ENCODE peak calls at places on chromosomes 12 and 14, in seven cellular contexts. K is small intestine; Q is activated CD4-positive, CD25-positive, alpha-beta regulatory T cell treated with anti-CD3 and anti-CD28 coated beads, Interleukin-2, amount 50 U/mL, for 72 hours; L is left colon; O is NCI-H2081; N is endodermal cell; V is testis. M is an unnamed sample.

GRCh38 chr12:27237790-27238771 is 6.0 kb upstream of the STK38L start:
- DNase-seq in L (no peak), O (no peak), Q (no peak), K (no peak), N (no peak), V (no peak), M (no peak)

GRCh38 chr12:12236896-12237295 is 29.9 kb downstream of the LRP6 start:
- DNase-seq in O (no peak), V (no peak), L (no peak), N (peak; percentile 67), Q (no peak), K (no peak), M (no peak)

GRCh38 chr14:99256483-99256874 is 15.5 kb downstream of the BCL11B start:
- DNase-seq in K (no peak), N (no peak), Q (no peak), L (no peak), V (no peak), O (no peak), M (no peak)

GRCh38 chr14:75242546-75243273 is 35.9 kb upstream of the FOS start:
- DNase-seq in Q (no peak), O (peak; percentile 19), L (peak; percentile 59), K (no peak), V (peak; percentile 50), N (no peak), M (peak; percentile 84)

GRCh38 chr12:58247633-58248032 is 306.3 kb downstream of the ATP23 start:
- DNase-seq in L (no peak), K (no peak), N (peak; percentile 62), V (no peak), O (no peak), Q (no peak), M (peak; percentile 82)

GRCh38 chr14:79820866-79821535 is 390.3 kb downstream of the DIO2 start:
- DNase-seq in N (no peak), L (no peak), K (no peak), Q (no peak), V (no peak), O (no peak), M (no peak)

GRCh38 chr12:110940933-110941332 is 20.6 kb upstream of the MYL2 start:
- DNase-seq in L (no peak), Q (no peak), V (no peak), K (no peak), N (peak; percentile 66), O (no peak), M (no peak)

GRCh38 chr14:33271216-33271615 is 332.5 kb downstream of the NPAS3 start:
- DNase-seq in K (no peak), Q (no peak), V (no peak), N (peak; percentile 48), O (no peak), L (no peak), M (no peak)

GRCh38 chr12:67520611-67521010 is 127.9 kb upstream of the DYRK2 start:
- DNase-seq in V (no peak), K (no peak), O (no peak), Q (no peak), N (no peak), L (no peak), M (no peak)

GRCh38 chr12:95200128-95200973 is 16.9 kb downstream of the FGD6 start:
- DNase-seq in V (no peak), K (peak; percentile 34), O (peak; percentile 8), L (no peak), N (no peak), Q (no peak), M (no peak)

GRCh38 chr12:62522984-62523383 is 56.4 kb downstream of the MON2 start:
- DNase-seq in N (no peak), L (no peak), K (peak; percentile 11), O (no peak), V (no peak), Q (no peak), M (no peak)

GRCh38 chr12:28507055-28507454 is 316.8 kb downstream of the CCDC91 start:
- DNase-seq in K (no peak), V (no peak), N (no peak), Q (no peak), O (no peak), L (no peak), M (no peak)

GRCh38 chr12:56785141-56785865 is 22.2 kb downstream of the HSD17B6 start:
- DNase-seq in K (no peak), N (peak; percentile 17), O (no peak), L (no peak), Q (no peak), V (no peak), M (no peak)

GRCh38 chr12:94100254-94100653 is 48.1 kb upstream of the PLXNC1 start:
- DNase-seq in O (no peak), K (peak; percentile 75), V (no peak), N (peak; percentile 85), Q (peak; percentile 41), L (no peak), M (no peak)

GRCh38 chr12:57147641-57147944 is 174 bp upstream of the LRP1-AS start:
- DNase-seq in O (no peak), N (peak; percentile 72), V (no peak), L (no peak), K (no peak), Q (no peak), M (no peak)

GRCh38 chr14:96741151-96741977 is 55.8 kb upstream of the VRK1 start:
- DNase-seq in O (peak; percentile 29), N (peak; percentile 89), K (peak; percentile 31), Q (peak; percentile 86), V (peak; percentile 79), L (peak; percentile 36), M (peak; percentile 67)

GRCh38 chr12:122862110-122862634 is 26.9 kb downstream of the HIP1R start:
- DNase-seq in L (no peak), N (peak; percentile 62), Q (no peak), K (no peak), O (no peak), V (no peak), M (no peak)

GRCh38 chr14:57533214-57533613 is 39.6 kb upstream of the CCDC198 start:
- DNase-seq in N (peak; percentile 77), K (peak; percentile 3), L (no peak), V (peak; percentile 65), Q (no peak), O (peak; percentile 8), M (no peak)

GRCh38 chr12:26878661-26879119 is 45.7 kb upstream of the ITPR2 start:
- DNase-seq in L (peak; percentile 78), K (peak; percentile 68), N (no peak), Q (no peak), O (peak; percentile 88), V (peak; percentile 92), M (peak; percentile 29)

GRCh38 chr12:110073049-110073831 is 24.9 kb upstream of the C12orf76 start:
- DNase-seq in V (peak; percentile 66), N (no peak), K (no peak), O (peak; percentile 89), Q (peak; percentile 40), L (peak; percentile 42), M (no peak)

GRCh38 chr12:97875064-97875463 is 412.5 kb downstream of the RMST start:
- DNase-seq in Q (no peak), V (peak; percentile 36), L (no peak), N (no peak), K (no peak), O (no peak), M (no peak)

GRCh38 chr12:108649126-108649525 is 15.4 kb upstream of the SELPLG start:
- DNase-seq in K (no peak), N (no peak), V (no peak), L (no peak), Q (no peak), O (no peak), M (no peak)

GRCh38 chr14:97379091-97379531 is 581.9 kb downstream of the VRK1 start:
- DNase-seq in N (peak; percentile 73), O (no peak), Q (no peak), L (no peak), V (no peak), K (peak; percentile 13), M (no peak)

GRCh38 chr12:64446295-64446694 is 5.6 kb upstream of the TBK1 start:
- DNase-seq in N (no peak), V (no peak), Q (no peak), O (no peak), K (no peak), L (no peak), M (no peak)

GRCh38 chr12:132554857-132555630 is 55.3 kb downstream of the LRCOL1 start:
- DNase-seq in V (no peak), N (peak; percentile 84), K (no peak), Q (no peak), L (no peak), O (no peak), M (peak; percentile 45)

GRCh38 chr14:37988472-37988871 is 219.2 kb upstream of the SSTR1 start:
- DNase-seq in V (no peak), O (no peak), Q (no peak), K (no peak), N (no peak), L (no peak), M (no peak)

GRCh38 chr14:69138189-69138535 is 14.8 kb downstream of the DCAF5 start:
- DNase-seq in Q (no peak), V (no peak), O (no peak), L (no peak), N (no peak), K (no peak), M (no peak)

GRCh38 chr14:22561661-22562579 is 27.1 kb downstream of the DAD1 start:
- DNase-seq in V (no peak), N (no peak), K (peak; percentile 63), O (no peak), L (no peak), Q (peak; percentile 51), M (no peak)

GRCh38 chr12:103799504-103800251 is 41.4 kb downstream of the NT5DC3 start:
- DNase-seq in L (peak; percentile 55), N (peak; percentile 30), K (peak; percentile 68), Q (no peak), V (no peak), O (peak; percentile 95), M (no peak)

GRCh38 chr12:104272938-104273337 is 30.6 kb upstream of the EID3 start:
- DNase-seq in L (no peak), N (no peak), O (no peak), V (no peak), Q (no peak), K (peak; percentile 28), M (no peak)

M was measured in WERI-Rb-1.